ENCODE peak calls at places on chromosomes 4 and X, in ten cellular contexts. I is GM23338, X is HCT116, G is heart left ventricle, D is lower lobe of right lung, K is PC-3, V is pancreas, P is mammary epithelial cell, C is breast epithelium, Y is sigmoid colon. E is an unnamed sample.

GRCh38 chrX:102934624-102935023 is 2.4 kb upstream of the RAB40AL start:
- DNase-seq in I (peak; percentile 41), X (no peak), G (no peak), D (no peak), K (peak; percentile 67), V (no peak), P (peak; percentile 7), C (no peak), Y (no peak), E (no peak)

GRCh38 chr4:1870328-1870577 is 940 bp upstream of the NSD2 start:
- DNase-seq in I (peak; percentile 96), X (peak; percentile 73), G (peak; percentile 89), D (peak; percentile 94), K (peak; percentile 74), V (peak; percentile 96), P (peak; percentile 88), C (peak; percentile 90), Y (peak; percentile 93), E (peak; percentile 86)

GRCh38 chrX:6708041-6708440 is 173.1 kb upstream of the VCX3A start:
- DNase-seq in I (peak; percentile 44), X (no peak), G (no peak), D (no peak), K (no peak), V (no peak), P (peak; percentile 0), C (no peak), Y (no peak), E (no peak)

GRCh38 chr4:106766519-106766918 is 269.6 kb downstream of the DKK2 start:
- DNase-seq in I (no peak), X (no peak), G (no peak), D (no peak), K (no peak), V (no peak), P (no peak), C (no peak), Y (no peak), E (no peak)

GRCh38 chrX:23511783-23512182 is 155.5 kb upstream of the PRDX4 start:
- DNase-seq in I (no peak), X (no peak), G (no peak), D (no peak), K (no peak), V (no peak), P (no peak), C (no peak), Y (no peak), E (no peak)

GRCh38 chr4:48970471-48970921 is 15.6 kb upstream of the CWH43 start:
- DNase-seq in I (no peak), X (peak; percentile 37), G (no peak), D (no peak), K (peak; percentile 80), V (no peak), P (peak; percentile 90), C (no peak), Y (no peak), E (no peak)

GRCh38 chr4:54945838-54946237 is 179.6 kb downstream of the KDR start:
- DNase-seq in I (no peak), X (no peak), G (no peak), D (no peak), K (peak; percentile 34), V (no peak), P (no peak), C (no peak), Y (no peak), E (no peak)

GRCh38 chrX:87338510-87338909 is 179.1 kb upstream of the KLHL4 start:
- DNase-seq in I (peak; percentile 34), X (no peak), G (no peak), D (no peak), K (peak; percentile 47), V (no peak), P (peak; percentile 15), C (no peak), Y (no peak), E (no peak)

DNA sequence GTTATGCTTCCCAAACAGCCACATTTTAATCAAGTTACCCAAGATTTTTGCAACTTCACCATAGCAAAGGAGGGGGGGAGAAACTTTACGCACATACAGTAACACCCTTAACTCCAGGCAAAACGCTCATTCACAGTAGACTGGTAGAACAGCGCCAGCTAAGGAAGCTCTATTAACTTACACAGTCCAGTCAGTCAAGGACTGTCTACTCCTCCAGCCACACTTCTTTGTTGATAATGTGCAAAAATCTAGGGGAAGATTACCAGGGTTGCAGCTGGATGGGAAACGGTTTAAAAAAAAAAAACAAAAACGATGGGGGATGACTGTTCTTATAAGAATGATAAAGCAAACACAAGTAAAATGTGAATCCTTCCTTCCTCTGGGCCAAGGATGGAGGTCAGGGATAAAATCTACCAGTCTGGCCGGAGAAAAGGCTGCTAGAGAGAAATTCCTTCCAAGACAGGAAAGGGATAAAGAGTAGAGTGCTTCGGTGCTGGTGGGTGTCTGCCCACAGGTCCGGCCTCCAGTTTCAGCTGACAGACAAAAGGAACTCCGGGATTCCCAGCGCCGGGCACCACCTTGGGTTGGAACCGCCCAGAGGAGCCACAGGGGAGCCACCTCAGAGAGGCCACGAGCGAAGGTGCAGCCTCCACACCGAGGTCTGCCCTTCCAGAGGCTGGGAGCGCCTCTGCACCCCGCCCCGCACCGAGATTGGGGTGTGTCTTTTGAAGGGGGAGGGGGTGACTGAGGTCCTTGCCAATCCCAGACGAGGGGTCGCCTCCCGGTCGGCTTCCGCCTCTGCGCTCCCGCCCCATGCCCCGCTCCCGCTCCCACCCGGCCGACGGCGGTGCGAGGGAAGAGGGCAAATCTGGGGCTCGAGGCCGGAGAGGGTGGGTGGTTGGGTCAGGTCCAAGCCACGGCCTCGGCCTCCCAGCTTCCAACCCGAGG is 789 bp downstream of the ANKRD50 start:
- DNase-seq in I (peak; percentile 86), X (peak; percentile 41), G (peak; percentile 52), D (peak; percentile 68), K (peak; percentile 62), V (peak; percentile 81), P (peak; percentile 81), C (peak; percentile 61), Y (peak; percentile 73), E (peak; percentile 47)
- H3K27ac ChIP-seq in I (peak overlapping the region; percentile 81), X (peak overlapping the region; percentile 95), G (peak overlapping the region; percentile 96), D (peak overlapping the region; percentile 93), K (peak overlapping the region; percentile 89), V (peak overlapping the region; percentile 91), P (peak overlapping the region; percentile 70), C (peak overlapping the region; percentile 98), Y (peak overlapping the region; percentile 96), E (peak overlapping the region; percentile 95)

DNA sequence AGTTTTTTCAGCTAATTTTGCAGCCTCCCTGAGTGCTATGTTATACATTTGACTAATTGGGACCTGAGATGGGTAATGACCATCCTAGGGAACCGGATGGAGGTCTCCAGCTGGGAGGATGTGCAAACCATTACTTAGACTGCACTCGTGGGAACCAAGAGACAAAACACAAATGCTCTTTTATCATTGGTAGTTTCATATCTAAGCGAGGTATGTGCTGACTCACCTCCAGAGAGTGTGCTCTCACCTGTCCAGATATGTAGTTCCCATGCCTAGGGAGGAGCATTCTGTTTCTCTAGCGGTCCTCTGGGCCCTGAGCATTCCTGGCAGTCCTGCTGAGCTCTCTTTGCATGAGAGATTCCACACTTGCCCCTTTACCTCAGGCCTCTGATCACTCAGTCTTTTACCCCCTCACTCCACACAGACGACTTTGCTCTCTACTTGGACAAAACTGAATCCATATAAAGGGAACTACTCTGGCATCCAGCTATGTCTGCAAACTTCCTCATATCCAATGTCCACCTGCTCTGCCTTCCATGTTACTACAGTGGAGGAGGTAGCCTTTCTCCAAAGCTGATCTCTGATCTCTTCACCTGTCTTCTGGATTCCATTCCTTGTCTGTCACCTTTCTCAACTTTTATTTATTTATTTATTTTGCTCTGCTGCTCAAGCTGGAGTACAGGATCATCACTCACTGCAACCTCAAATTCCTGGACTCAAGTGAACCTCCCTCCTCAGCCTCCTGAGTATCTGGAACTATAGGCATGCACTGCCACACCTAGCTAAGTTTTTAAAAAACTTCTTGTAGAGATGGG is 88.4 kb downstream of the LRP2BP start:
- DNase-seq in I (peak; percentile 51), X (no peak), G (no peak), D (no peak), K (peak; percentile 66), V (no peak), P (peak; percentile 92), C (no peak), Y (no peak), E (no peak)
- H3K4me1 ChIP-seq in I (peaks cover 30% of the 10 kb centered on the region), X (peaks cover 55% of the 10 kb centered on the region), G (no peaks in the 10 kb centered on the region), D (no peaks in the 10 kb centered on the region), K (peaks cover 29% of the 10 kb centered on the region), V (no peaks in the 10 kb centered on the region), P (peaks cover 32% of the 10 kb centered on the region), C (no peaks in the 10 kb centered on the region), Y (peaks cover 12% of the 10 kb centered on the region), E (no peaks in the 10 kb centered on the region)

GRCh38 chr4:104983615-104984179 is 163.0 kb upstream of the TET2 start:
- DNase-seq in I (no peak), X (no peak), G (no peak), D (no peak), K (no peak), V (no peak), P (peak; percentile 80), C (no peak), Y (no peak), E (no peak)
- H3K27ac ChIP-seq in I (no peak overlapping the region), X (no peak overlapping the region), G (no peak overlapping the region), D (no peak overlapping the region), K (no peak overlapping the region), V (no peak overlapping the region), P (no peak overlapping the region), C (no peak overlapping the region), Y (no peak overlapping the region), E (no peak overlapping the region)

DNA sequence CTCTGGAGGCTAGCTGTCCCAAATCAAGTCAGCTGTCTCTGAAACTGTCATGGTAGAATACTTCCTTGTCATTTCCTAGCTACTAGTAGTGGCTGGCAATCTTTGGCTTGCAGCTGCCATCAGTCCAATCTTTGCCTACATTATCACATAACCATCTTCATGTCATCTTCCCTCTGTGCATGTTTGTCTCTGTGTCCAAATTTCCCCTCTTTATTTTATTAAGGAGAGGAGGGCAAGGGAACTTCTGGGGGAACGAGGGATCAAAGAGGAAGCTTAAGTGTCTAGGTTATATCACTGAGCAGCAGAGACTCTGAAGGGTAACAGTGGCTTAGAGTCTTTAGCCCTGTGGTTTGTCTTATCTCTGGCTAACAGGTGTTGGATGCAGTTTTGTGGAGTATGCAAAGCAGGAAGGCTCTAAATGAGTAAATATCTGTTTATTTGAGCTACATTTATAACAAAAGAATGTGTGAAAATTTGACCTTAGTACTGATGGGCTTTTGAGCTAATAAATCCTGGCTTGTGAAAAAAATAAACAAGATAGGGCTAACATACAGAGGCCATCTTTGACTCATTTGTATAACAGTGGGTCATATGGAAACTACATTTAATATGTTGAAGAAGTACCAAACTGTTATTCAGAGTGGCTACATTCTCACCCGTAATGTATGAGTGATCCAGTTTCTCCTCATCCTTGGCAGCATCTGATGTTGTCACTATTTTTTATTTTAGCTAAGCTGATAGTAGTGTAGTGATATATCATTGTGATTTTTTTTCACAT is 49.4 kb upstream of the ENOX2 start:
- DNase-seq in I (no peak), X (no peak), G (no peak), D (no peak), K (no peak), V (no peak), P (no peak), C (no peak), Y (no peak), E (no peak)
- H3K4me1 ChIP-seq in I (no peaks in the 10 kb centered on the region), X (no peaks in the 10 kb centered on the region), G (no peaks in the 10 kb centered on the region), D (no peaks in the 10 kb centered on the region), K (no peaks in the 10 kb centered on the region), V (no peaks in the 10 kb centered on the region), P (no peaks in the 10 kb centered on the region), C (no peaks in the 10 kb centered on the region), Y (no peaks in the 10 kb centered on the region), E (no peaks in the 10 kb centered on the region)

GRCh38 chr4:185210102-185210981 is 944 bp downstream of the SNX25 start:
- DNase-seq in I (peak; percentile 62), X (no peak), G (peak; percentile 67), D (peak; percentile 63), K (peak; percentile 31), V (peak; percentile 82), P (peak; percentile 47), C (no peak), Y (peak; percentile 81), E (peak; percentile 58)
- H3K27ac ChIP-seq in I (no peak overlapping the region), X (peak overlapping the region; percentile 76), G (peak overlapping the region; percentile 78), D (peak overlapping the region; percentile 86), K (no peak overlapping the region), V (peak overlapping the region; percentile 92), P (peak overlapping the region; percentile 66), C (peak overlapping the region; percentile 89), Y (peak overlapping the region; percentile 86), E (peak overlapping the region; percentile 91)